ENCODE peak calls at places on chromosome 4, in six cellular contexts. One of them, this sample, is unnamed.

GRCh38 chr4:153521467-153521866 is 55.3 kb downstream of the TMEM131L start:
- DNase-seq in CD8-positive, alpha-beta T cell: no peak
- DNase-seq in tibial nerve: no peak
- DNase-seq in NB4: no peak
- DNase-seq in pancreas: no peak
- DNase-seq in activated T-helper 1 cell treated with anti-CD3 and anti-CD28 coated beads, Interleukin-12 subunit alpha, Interleukin-12 subunit beta, Interleukin-2, Interleukin-4 antibody, amounts not matched to agents 30 ng/mL and 10 ng/mL and 1 ng/mL, durations not matched to agents 14 hours and 24 hours and 36 hours: no peak
- DNase-seq in this sample: no peak

GRCh38 chr4:2962099-2962455 is 1.1 kb downstream of the NOP14 start:
- DNase-seq in NB4: peak
- DNase-seq in CD8-positive, alpha-beta T cell: no peak
- DNase-seq in tibial nerve: no peak
- DNase-seq in activated T-helper 1 cell treated with anti-CD3 and anti-CD28 coated beads, Interleukin-12 subunit alpha, Interleukin-12 subunit beta, Interleukin-2, Interleukin-4 antibody, amounts not matched to agents 30 ng/mL and 10 ng/mL and 1 ng/mL, durations not matched to agents 14 hours and 24 hours and 36 hours: peak
- DNase-seq in pancreas: no peak
- DNase-seq in this sample: peak

GRCh38 chr4:11230888-11231287 is 197.8 kb downstream of the HS3ST1 start:
- DNase-seq in CD8-positive, alpha-beta T cell: no peak
- DNase-seq in activated T-helper 1 cell treated with anti-CD3 and anti-CD28 coated beads, Interleukin-12 subunit alpha, Interleukin-12 subunit beta, Interleukin-2, Interleukin-4 antibody, amounts not matched to agents 30 ng/mL and 10 ng/mL and 1 ng/mL, durations not matched to agents 14 hours and 24 hours and 36 hours: no peak
- DNase-seq in NB4: no peak
- DNase-seq in pancreas: no peak
- DNase-seq in tibial nerve: no peak
- DNase-seq in this sample: no peak

GRCh38 chr4:82989567-82990429 is 20.8 kb downstream of the LIN54 start:
- DNase-seq in activated T-helper 1 cell treated with anti-CD3 and anti-CD28 coated beads, Interleukin-12 subunit alpha, Interleukin-12 subunit beta, Interleukin-2, Interleukin-4 antibody, amounts not matched to agents 30 ng/mL and 10 ng/mL and 1 ng/mL, durations not matched to agents 14 hours and 24 hours and 36 hours: no peak
- DNase-seq in NB4: peak
- DNase-seq in tibial nerve: no peak
- DNase-seq in CD8-positive, alpha-beta T cell: no peak
- DNase-seq in pancreas: no peak
- DNase-seq in this sample: peak

GRCh38 chr4:27006247-27006603 is 145.6 kb downstream of the STIM2 start:
- DNase-seq in tibial nerve: no peak
- DNase-seq in CD8-positive, alpha-beta T cell: no peak
- DNase-seq in NB4: no peak
- DNase-seq in activated T-helper 1 cell treated with anti-CD3 and anti-CD28 coated beads, Interleukin-12 subunit alpha, Interleukin-12 subunit beta, Interleukin-2, Interleukin-4 antibody, amounts not matched to agents 30 ng/mL and 10 ng/mL and 1 ng/mL, durations not matched to agents 14 hours and 24 hours and 36 hours: no peak
- DNase-seq in pancreas: no peak
- DNase-seq in this sample: no peak

GRCh38 chr4:138114434-138114833 is 127.7 kb downstream of the SLC7A11 start:
- DNase-seq in NB4: no peak
- DNase-seq in CD8-positive, alpha-beta T cell: no peak
- DNase-seq in activated T-helper 1 cell treated with anti-CD3 and anti-CD28 coated beads, Interleukin-12 subunit alpha, Interleukin-12 subunit beta, Interleukin-2, Interleukin-4 antibody, amounts not matched to agents 30 ng/mL and 10 ng/mL and 1 ng/mL, durations not matched to agents 14 hours and 24 hours and 36 hours: no peak
- DNase-seq in tibial nerve: no peak
- DNase-seq in pancreas: no peak
- DNase-seq in this sample: no peak

GRCh38 chr4:26248647-26249046 is 72.2 kb upstream of the RBPJ start:
- DNase-seq in tibial nerve: no peak
- DNase-seq in activated T-helper 1 cell treated with anti-CD3 and anti-CD28 coated beads, Interleukin-12 subunit alpha, Interleukin-12 subunit beta, Interleukin-2, Interleukin-4 antibody, amounts not matched to agents 30 ng/mL and 10 ng/mL and 1 ng/mL, durations not matched to agents 14 hours and 24 hours and 36 hours: no peak
- DNase-seq in NB4: peak
- DNase-seq in CD8-positive, alpha-beta T cell: no peak
- DNase-seq in pancreas: peak
- DNase-seq in this sample: no peak

GRCh38 chr4:77025643-77026321 is 50.0 kb downstream of the CCNI start:
- DNase-seq in pancreas: no peak
- DNase-seq in NB4: no peak
- DNase-seq in tibial nerve: no peak
- DNase-seq in activated T-helper 1 cell treated with anti-CD3 and anti-CD28 coated beads, Interleukin-12 subunit alpha, Interleukin-12 subunit beta, Interleukin-2, Interleukin-4 antibody, amounts not matched to agents 30 ng/mL and 10 ng/mL and 1 ng/mL, durations not matched to agents 14 hours and 24 hours and 36 hours: no peak
- DNase-seq in CD8-positive, alpha-beta T cell: no peak
- DNase-seq in this sample: no peak

GRCh38 chr4:3451956-3452355 is 10.2 kb downstream of the HGFAC start:
- DNase-seq in tibial nerve: no peak
- DNase-seq in CD8-positive, alpha-beta T cell: no peak
- DNase-seq in NB4: no peak
- DNase-seq in activated T-helper 1 cell treated with anti-CD3 and anti-CD28 coated beads, Interleukin-12 subunit alpha, Interleukin-12 subunit beta, Interleukin-2, Interleukin-4 antibody, amounts not matched to agents 30 ng/mL and 10 ng/mL and 1 ng/mL, durations not matched to agents 14 hours and 24 hours and 36 hours: no peak
- DNase-seq in pancreas: no peak
- DNase-seq in this sample: no peak

GRCh38 chr4:53119685-53120084 is 246.2 kb downstream of the SCFD2 start:
- DNase-seq in NB4: no peak
- DNase-seq in CD8-positive, alpha-beta T cell: no peak
- DNase-seq in pancreas: no peak
- DNase-seq in activated T-helper 1 cell treated with anti-CD3 and anti-CD28 coated beads, Interleukin-12 subunit alpha, Interleukin-12 subunit beta, Interleukin-2, Interleukin-4 antibody, amounts not matched to agents 30 ng/mL and 10 ng/mL and 1 ng/mL, durations not matched to agents 14 hours and 24 hours and 36 hours: no peak
- DNase-seq in tibial nerve: no peak
- DNase-seq in this sample: no peak

GRCh38 chr4:53852343-53852742 is 212.1 kb downstream of the CHIC2 start:
- DNase-seq in activated T-helper 1 cell treated with anti-CD3 and anti-CD28 coated beads, Interleukin-12 subunit alpha, Interleukin-12 subunit beta, Interleukin-2, Interleukin-4 antibody, amounts not matched to agents 30 ng/mL and 10 ng/mL and 1 ng/mL, durations not matched to agents 14 hours and 24 hours and 36 hours: no peak
- DNase-seq in NB4: no peak
- DNase-seq in pancreas: no peak
- DNase-seq in tibial nerve: no peak
- DNase-seq in CD8-positive, alpha-beta T cell: no peak
- DNase-seq in this sample: no peak

GRCh38 chr4:127622923-127623754 is 9.6 kb upstream of the INTU start:
- DNase-seq in activated T-helper 1 cell treated with anti-CD3 and anti-CD28 coated beads, Interleukin-12 subunit alpha, Interleukin-12 subunit beta, Interleukin-2, Interleukin-4 antibody, amounts not matched to agents 30 ng/mL and 10 ng/mL and 1 ng/mL, durations not matched to agents 14 hours and 24 hours and 36 hours: no peak
- DNase-seq in pancreas: no peak
- DNase-seq in NB4: peak
- DNase-seq in CD8-positive, alpha-beta T cell: no peak
- DNase-seq in tibial nerve: no peak
- DNase-seq in this sample: no peak

GRCh38 chr4:40264995-40265909 is 68.4 kb downstream of the RHOH start:
- DNase-seq in tibial nerve: no peak
- DNase-seq in pancreas: no peak
- DNase-seq in activated T-helper 1 cell treated with anti-CD3 and anti-CD28 coated beads, Interleukin-12 subunit alpha, Interleukin-12 subunit beta, Interleukin-2, Interleukin-4 antibody, amounts not matched to agents 30 ng/mL and 10 ng/mL and 1 ng/mL, durations not matched to agents 14 hours and 24 hours and 36 hours: no peak
- DNase-seq in NB4: peak
- DNase-seq in CD8-positive, alpha-beta T cell: peak
- DNase-seq in this sample: peak

GRCh38 chr4:155789391-155789790 is 30.6 kb downstream of the GUCY1B1 start:
- DNase-seq in activated T-helper 1 cell treated with anti-CD3 and anti-CD28 coated beads, Interleukin-12 subunit alpha, Interleukin-12 subunit beta, Interleukin-2, Interleukin-4 antibody, amounts not matched to agents 30 ng/mL and 10 ng/mL and 1 ng/mL, durations not matched to agents 14 hours and 24 hours and 36 hours: no peak
- DNase-seq in NB4: no peak
- DNase-seq in tibial nerve: no peak
- DNase-seq in pancreas: no peak
- DNase-seq in CD8-positive, alpha-beta T cell: no peak
- DNase-seq in this sample: no peak

GRCh38 chr4:147368948-147369347 is 111.9 kb upstream of the EDNRA start:
- DNase-seq in activated T-helper 1 cell treated with anti-CD3 and anti-CD28 coated beads, Interleukin-12 subunit alpha, Interleukin-12 subunit beta, Interleukin-2, Interleukin-4 antibody, amounts not matched to agents 30 ng/mL and 10 ng/mL and 1 ng/mL, durations not matched to agents 14 hours and 24 hours and 36 hours: no peak
- DNase-seq in tibial nerve: no peak
- DNase-seq in NB4: no peak
- DNase-seq in CD8-positive, alpha-beta T cell: no peak
- DNase-seq in pancreas: no peak
- DNase-seq in this sample: no peak

GRCh38 chr4:121307441-121308327 is 73.1 kb downstream of the QRFPR start:
- DNase-seq in CD8-positive, alpha-beta T cell: peak
- DNase-seq in NB4: peak
- DNase-seq in tibial nerve: no peak
- DNase-seq in pancreas: no peak
- DNase-seq in activated T-helper 1 cell treated with anti-CD3 and anti-CD28 coated beads, Interleukin-12 subunit alpha, Interleukin-12 subunit beta, Interleukin-2, Interleukin-4 antibody, amounts not matched to agents 30 ng/mL and 10 ng/mL and 1 ng/mL, durations not matched to agents 14 hours and 24 hours and 36 hours: peak
- DNase-seq in this sample: peak

GRCh38 chr4:33369366-33369899 is 2649.3 kb downstream of the PCDH7 start:
- DNase-seq in CD8-positive, alpha-beta T cell: no peak
- DNase-seq in NB4: no peak
- DNase-seq in tibial nerve: no peak
- DNase-seq in pancreas: no peak
- DNase-seq in activated T-helper 1 cell treated with anti-CD3 and anti-CD28 coated beads, Interleukin-12 subunit alpha, Interleukin-12 subunit beta, Interleukin-2, Interleukin-4 antibody, amounts not matched to agents 30 ng/mL and 10 ng/mL and 1 ng/mL, durations not matched to agents 14 hours and 24 hours and 36 hours: no peak
- DNase-seq in this sample: no peak

GRCh38 chr4:90852232-90852631 is 725.0 kb downstream of the CCSER1 start:
- DNase-seq in CD8-positive, alpha-beta T cell: no peak
- DNase-seq in activated T-helper 1 cell treated with anti-CD3 and anti-CD28 coated beads, Interleukin-12 subunit alpha, Interleukin-12 subunit beta, Interleukin-2, Interleukin-4 antibody, amounts not matched to agents 30 ng/mL and 10 ng/mL and 1 ng/mL, durations not matched to agents 14 hours and 24 hours and 36 hours: no peak
- DNase-seq in pancreas: no peak
- DNase-seq in NB4: no peak
- DNase-seq in tibial nerve: no peak
- DNase-seq in this sample: no peak

GRCh38 chr4:133799916-133800315 is 401.7 kb downstream of the PABPC4L start:
- DNase-seq in activated T-helper 1 cell treated with anti-CD3 and anti-CD28 coated beads, Interleukin-12 subunit alpha, Interleukin-12 subunit beta, Interleukin-2, Interleukin-4 antibody, amounts not matched to agents 30 ng/mL and 10 ng/mL and 1 ng/mL, durations not matched to agents 14 hours and 24 hours and 36 hours: no peak
- DNase-seq in tibial nerve: no peak
- DNase-seq in pancreas: no peak
- DNase-seq in NB4: no peak
- DNase-seq in CD8-positive, alpha-beta T cell: no peak
- DNase-seq in this sample: no peak

GRCh38 chr4:72679666-72680065 is 110.6 kb upstream of the ADAMTS3 start:
- DNase-seq in tibial nerve: no peak
- DNase-seq in CD8-positive, alpha-beta T cell: no peak
- DNase-seq in activated T-helper 1 cell treated with anti-CD3 and anti-CD28 coated beads, Interleukin-12 subunit alpha, Interleukin-12 subunit beta, Interleukin-2, Interleukin-4 antibody, amounts not matched to agents 30 ng/mL and 10 ng/mL and 1 ng/mL, durations not matched to agents 14 hours and 24 hours and 36 hours: no peak
- DNase-seq in pancreas: no peak
- DNase-seq in NB4: no peak
- DNase-seq in this sample: no peak

GRCh38 chr4:99915449-99915848 is 21.2 kb upstream of the LAMTOR3 start:
- DNase-seq in activated T-helper 1 cell treated with anti-CD3 and anti-CD28 coated beads, Interleukin-12 subunit alpha, Interleukin-12 subunit beta, Interleukin-2, Interleukin-4 antibody, amounts not matched to agents 30 ng/mL and 10 ng/mL and 1 ng/mL, durations not matched to agents 14 hours and 24 hours and 36 hours: no peak
- DNase-seq in CD8-positive, alpha-beta T cell: no peak
- DNase-seq in NB4: no peak
- DNase-seq in pancreas: no peak
- DNase-seq in tibial nerve: no peak
- DNase-seq in this sample: no peak

GRCh38 chr4:3436798-3437581 is 4.8 kb upstream of the HGFAC start:
- DNase-seq in tibial nerve: no peak
- DNase-seq in pancreas: peak
- DNase-seq in CD8-positive, alpha-beta T cell: no peak
- DNase-seq in NB4: no peak
- DNase-seq in activated T-helper 1 cell treated with anti-CD3 and anti-CD28 coated beads, Interleukin-12 subunit alpha, Interleukin-12 subunit beta, Interleukin-2, Interleukin-4 antibody, amounts not matched to agents 30 ng/mL and 10 ng/mL and 1 ng/mL, durations not matched to agents 14 hours and 24 hours and 36 hours: no peak
- DNase-seq in this sample: no peak

GRCh38 chr4:153538408-153539057 is 72.4 kb downstream of the TMEM131L start:
- DNase-seq in NB4: no peak
- DNase-seq in CD8-positive, alpha-beta T cell: no peak
- DNase-seq in tibial nerve: no peak
- DNase-seq in pancreas: peak
- DNase-seq in activated T-helper 1 cell treated with anti-CD3 and anti-CD28 coated beads, Interleukin-12 subunit alpha, Interleukin-12 subunit beta, Interleukin-2, Interleukin-4 antibody, amounts not matched to agents 30 ng/mL and 10 ng/mL and 1 ng/mL, durations not matched to agents 14 hours and 24 hours and 36 hours: no peak
- DNase-seq in this sample: no peak

This sample was measured in immature natural killer cell.